ENCODE peak calls at places on chromosomes 7 and 10, in six cellular contexts. D is endodermal cell; S is effector memory CD8-positive, alpha-beta T cell; L is HS-5; P is fibroblast of pulmonary artery; W is brain microvascular endothelial cell. E is an unnamed sample.

GRCh38 chr7:45563401-45563800 is 10.8 kb upstream of the ADCY1 start:
- DNase-seq in D (no peak), P (no peak), L (no peak), W (no peak), S (no peak), E (no peak)

GRCh38 chr10:102141583-102142107 is 8.8 kb downstream of the PPRC1 start:
- DNase-seq in P (no peak), D (no peak), S (no peak), L (no peak), W (no peak), E (no peak)

GRCh38 chr10:98138031-98138430 is 3.6 kb downstream of the R3HCC1L start:
- DNase-seq in P (no peak), D (no peak), W (no peak), S (no peak), L (no peak), E (no peak)

GRCh38 chr10:78575400-78575799 is 493.4 kb upstream of the ZMIZ1 start:
- DNase-seq in S (no peak), L (no peak), W (peak), D (no peak), P (no peak), E (no peak)

GRCh38 chr10:21954132-21954531 is 49.4 kb downstream of the DNAJC1 start:
- DNase-seq in W (no peak), P (no peak), D (no peak), L (no peak), S (no peak), E (no peak)

GRCh38 chr10:131082991-131083465 is 228.5 kb downstream of the TCERG1L start:
- DNase-seq in P (no peak), W (no peak), S (no peak), L (no peak), D (no peak), E (no peak)

GRCh38 chr10:98611432-98611831 is 164.7 kb upstream of the HPS1 start:
- DNase-seq in W (no peak), L (no peak), S (no peak), P (no peak), D (no peak), E (no peak)

GRCh38 chr10:66180651-66181318 is 745.1 kb upstream of the LRRTM3 start:
- DNase-seq in L (peak), S (peak), W (peak), P (peak), D (no peak), E (no peak)

GRCh38 chr10:60209874-60210584 is 179.6 kb downstream of the ANK3 start:
- DNase-seq in P (no peak), L (no peak), D (no peak), S (no peak), W (no peak), E (peak)

GRCh38 chr7:37047260-37047659 is 323.0 kb upstream of the AOAH start:
- DNase-seq in D (no peak), S (no peak), P (no peak), W (no peak), L (no peak), E (no peak)

E was measured in foreskin keratinocyte.